ENCODE peak calls at places on chromosomes 7 and 10, in nine cellular contexts. M is uterus; V is CD8-positive, alpha-beta T cell; Q is effector memory CD4-positive, alpha-beta T cell; Z is stomach; K is mesendoderm; P is PC-3; T is neuronal stem cell; O is AG10803. E is an unnamed sample.

GRCh38 chr7:77327067-77327931 is 88.8 kb downstream of the GSAP start:
- DNase-seq in M (peak; percentile 28), V (no peak), Q (no peak), Z (peak; percentile 32), K (peak; percentile 54), P (peak; percentile 46), T (no peak), O (peak; percentile 87), E (peak; percentile 65)

GRCh38 chr7:151449990-151450389 is 10.0 kb upstream of the CRYGN start:
- DNase-seq in M (peak; percentile 12), V (no peak), Q (no peak), Z (no peak), K (no peak), P (no peak), T (no peak), O (no peak), E (no peak)

GRCh38 chr10:71134732-71135211 is 77.6 kb upstream of the UNC5B start:
- DNase-seq in M (no peak), V (no peak), Q (no peak), Z (no peak), K (peak; percentile 43), P (no peak), T (no peak), O (no peak), E (no peak)

GRCh38 chr7:1725199-1725701 is 55.2 kb downstream of the ELFN1 start:
- DNase-seq in M (no peak), V (no peak), Q (no peak), Z (peak; percentile 45), K (no peak), P (no peak), T (no peak), O (peak; percentile 50), E (peak; percentile 19)

GRCh38 chr7:155192961-155193640 is 104.6 kb upstream of the INSIG1 start:
- DNase-seq in M (no peak), V (no peak), Q (no peak), Z (no peak), K (no peak), P (no peak), T (no peak), O (no peak), E (no peak)

GRCh38 chr7:116315803-116316202 is 105.5 kb downstream of the TES start:
- DNase-seq in M (no peak), V (no peak), Q (no peak), Z (no peak), K (no peak), P (no peak), T (no peak), O (no peak), E (no peak)

GRCh38 chr7:27697861-27698430 is 35.3 kb upstream of the HIBADH start:
- DNase-seq in M (no peak), V (no peak), Q (no peak), Z (peak; percentile 59), K (no peak), P (peak; percentile 28), T (no peak), O (no peak), E (peak; percentile 63)

GRCh38 chr7:111918461-111918860 is 287.7 kb downstream of the DOCK4 start:
- DNase-seq in M (no peak), V (no peak), Q (no peak), Z (no peak), K (no peak), P (no peak), T (no peak), O (no peak), E (no peak)

GRCh38 chr7:92785923-92786322 is 50.5 kb downstream of the CDK6 start:
- DNase-seq in M (no peak), V (no peak), Q (no peak), Z (no peak), K (no peak), P (no peak), T (no peak), O (peak; percentile 68), E (peak; percentile 34)

GRCh38 chr10:133334495-133335237 is 2.0 kb downstream of the CALY start:
- DNase-seq in M (no peak), V (peak; percentile 23), Q (no peak), Z (no peak), K (no peak), P (no peak), T (no peak), O (no peak), E (no peak)

GRCh38 chr7:157797361-157797760 is 460.6 kb downstream of the DNAJB6 start:
- DNase-seq in M (no peak), V (no peak), Q (no peak), Z (no peak), K (peak; percentile 67), P (no peak), T (no peak), O (no peak), E (no peak)

GRCh38 chr7:92682767-92683539 is 92.8 kb upstream of the FAM133B start:
- DNase-seq in M (no peak), V (no peak), Q (no peak), Z (no peak), K (no peak), P (peak; percentile 33), T (no peak), O (peak; percentile 30), E (no peak)

GRCh38 chr7:155520114-155520513 is 26.2 kb downstream of the CNPY1 start:
- DNase-seq in M (no peak), V (no peak), Q (no peak), Z (no peak), K (no peak), P (no peak), T (no peak), O (no peak), E (no peak)

GRCh38 chr10:6014241-6014761 is 37.0 kb upstream of the IL15RA start:
- DNase-seq in M (peak; percentile 59), V (peak; percentile 44), Q (peak; percentile 62), Z (peak; percentile 67), K (peak; percentile 58), P (peak; percentile 59), T (no peak), O (peak; percentile 39), E (peak; percentile 58)

GRCh38 chr10:70677620-70678249 is 5.4 kb downstream of the ADAMTS14 start:
- DNase-seq in M (no peak), V (no peak), Q (no peak), Z (no peak), K (no peak), P (no peak), T (no peak), O (no peak), E (peak; percentile 47)

DNA sequence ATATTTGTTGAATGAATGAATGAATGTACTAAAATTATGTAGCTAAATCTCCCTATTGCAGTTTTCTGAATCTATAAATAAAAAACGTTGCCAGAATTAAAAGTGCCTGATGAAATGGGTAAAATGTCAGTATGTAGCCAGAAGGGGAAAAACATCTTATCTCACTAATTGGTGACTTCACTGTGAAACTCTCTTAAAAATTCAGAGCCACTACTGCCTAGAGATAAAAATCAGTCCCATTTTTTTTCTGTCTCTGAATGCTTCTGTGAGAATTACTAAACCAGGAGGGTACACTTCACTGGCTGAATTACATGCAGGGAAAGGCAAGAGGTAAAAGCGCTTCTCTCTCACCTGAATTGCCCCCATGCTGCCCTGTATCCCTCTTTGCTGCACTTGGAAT is 69.6 kb upstream of the HPS1 start:
- DNase-seq in M (no peak), V (no peak), Q (no peak), Z (no peak), K (peak; percentile 80), P (no peak), T (no peak), O (peak; percentile 16), E (no peak)
- H3K4me3 ChIP-seq in M (no peak overlapping the region), V (no peak overlapping the region), Q (no peak overlapping the region), Z (no peak overlapping the region), K (no peak overlapping the region), P (no peak overlapping the region), T (no peak overlapping the region), O (no peak overlapping the region), E (no peak overlapping the region)

GRCh38 chr7:158816271-158816670 is 13.0 kb downstream of the ESYT2 start:
- DNase-seq in M (no peak), V (no peak), Q (no peak), Z (no peak), K (peak; percentile 64), P (no peak), T (no peak), O (peak; percentile 28), E (peak; percentile 19)
- H3K4me3 ChIP-seq in M (no peak overlapping the region), V (no peak overlapping the region), Q (no peak overlapping the region), Z (no peak overlapping the region), K (no peak overlapping the region), P (peak overlapping the region; percentile 67), T (no peak overlapping the region), O (peak overlapping the region; percentile 14), E (no peak overlapping the region)

GRCh38 chr7:130350945-130351663 is 6.5 kb downstream of the CPA5 start:
- DNase-seq in M (no peak), V (no peak), Q (no peak), Z (no peak), K (no peak), P (no peak), T (no peak), O (no peak), E (no peak)

GRCh38 chr7:130353196-130353595 is 8.6 kb downstream of the CPA5 start:
- DNase-seq in M (no peak), V (no peak), Q (no peak), Z (no peak), K (peak; percentile 42), P (no peak), T (no peak), O (no peak), E (no peak)

GRCh38 chr7:130349911-130350782 is 5.5 kb downstream of the CPA5 start:
- DNase-seq in M (no peak), V (no peak), Q (no peak), Z (no peak), K (peak; percentile 89), P (no peak), T (no peak), O (peak; percentile 62), E (no peak)

GRCh38 chr7:130351664-130352015 is 7.0 kb downstream of the CPA5 start:
- DNase-seq in M (no peak), V (no peak), Q (no peak), Z (no peak), K (no peak), P (no peak), T (no peak), O (no peak), E (no peak)

DNA sequence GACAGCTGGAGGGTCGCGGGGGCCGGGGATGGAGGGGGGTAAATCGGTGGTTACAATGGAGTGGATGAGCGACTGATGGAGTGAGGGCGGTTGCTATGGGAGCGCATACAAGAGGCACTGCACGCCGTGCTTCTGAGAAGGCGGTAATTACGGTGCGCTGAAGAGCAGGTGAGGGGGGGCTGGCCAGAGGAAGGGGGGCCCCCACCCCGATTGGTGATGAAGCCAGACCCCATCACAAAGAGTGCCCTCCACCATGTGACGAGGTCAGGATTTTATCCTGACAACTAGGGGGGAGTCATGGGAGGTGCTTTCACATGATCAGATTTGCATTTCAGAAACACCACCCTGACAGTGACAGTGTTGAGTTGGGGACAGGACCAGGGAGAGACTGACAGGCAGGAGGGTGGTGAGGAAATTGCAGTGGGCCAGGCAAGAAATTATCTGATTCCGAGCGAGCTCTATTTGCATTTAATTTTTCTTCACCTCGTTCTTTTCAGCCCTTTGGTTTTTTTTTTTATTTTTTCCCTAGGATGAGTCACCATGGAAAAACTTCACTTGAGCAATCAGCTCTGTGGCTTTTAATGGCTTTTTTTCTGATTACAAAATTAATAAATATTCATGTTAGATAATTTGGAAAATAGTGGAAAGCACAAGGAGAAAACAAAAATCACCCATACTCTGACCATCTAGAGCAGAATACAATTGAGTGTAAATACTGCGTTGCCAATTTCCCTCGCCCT is 7.9 kb downstream of the CPA5 start:
- DNase-seq in M (no peak), V (no peak), Q (no peak), Z (no peak), K (no peak), P (peak; percentile 55), T (no peak), O (peak; percentile 72), E (no peak)
- H3K4me3 ChIP-seq in M (no peak overlapping the region), V (no peak overlapping the region), Q (no peak overlapping the region), Z (no peak overlapping the region), K (no peak overlapping the region), P (no peak overlapping the region), T (peak overlapping the region; percentile 47), O (peak overlapping the region; percentile 20), E (no peak overlapping the region)

GRCh38 chr7:148124477-148124876 is 466.1 kb upstream of the C7orf33 start:
- DNase-seq in M (no peak), V (no peak), Q (no peak), Z (no peak), K (no peak), P (no peak), T (no peak), O (no peak), E (no peak)
- H3K4me3 ChIP-seq in M (no peak overlapping the region), V (no peak overlapping the region), Q (no peak overlapping the region), Z (no peak overlapping the region), K (no peak overlapping the region), P (no peak overlapping the region), T (no peak overlapping the region), O (no peak overlapping the region), E (no peak overlapping the region)